ENCODE peak calls at places on chromosomes 2 and 18, in six cellular contexts. V, C, W, Z, G and B are unnamed samples.

GRCh38 chr2:189149981-189150380 is 29.6 kb downstream of the COL5A2 start:
- DNase-seq in Z (no peak), G (no peak), W (peak), V (peak), C (peak), B (peak)

GRCh38 chr2:85418132-85419008 is at the start of gene SH2D6:
- DNase-seq in Z (peak), G (peak), C (peak), V (peak), W (peak), B (peak)

GRCh38 chr2:60961457-60961856 is 56.1 kb upstream of the PEX13 start:
- DNase-seq in W (peak), C (peak), Z (no peak), G (no peak), V (peak), B (peak)

GRCh38 chr2:102736174-102736606 is 25.6 kb upstream of the TMEM182 start:
- DNase-seq in C (peak), Z (peak), V (no peak), G (peak), W (peak), B (peak)

GRCh38 chr2:96523659-96524481 is 12.7 kb upstream of the ARID5A start:
- DNase-seq in Z (no peak), G (no peak), V (no peak), C (peak), W (no peak), B (no peak)

GRCh38 chr18:26621161-26622026 is 73.0 kb upstream of the KCTD1 start:
- DNase-seq in Z (peak), V (no peak), G (peak), C (peak), W (peak), B (peak)

GRCh38 chr2:28344756-28345291 is 47.8 kb upstream of the FOSL2 start:
- DNase-seq in C (no peak), G (no peak), V (no peak), W (no peak), Z (no peak), B (no peak)

GRCh38 chr2:227450921-227451654 is 20.9 kb upstream of the AGFG1 start:
- DNase-seq in Z (peak), V (no peak), C (peak), W (no peak), G (no peak), B (no peak)

GRCh38 chr2:65939687-65940086 is 495.2 kb upstream of the MEIS1 start:
- DNase-seq in G (no peak), V (no peak), W (no peak), C (no peak), Z (no peak), B (no peak)

GRCh38 chr2:32553829-32554432 is 73.9 kb upstream of the TTC27 start:
- DNase-seq in W (peak), V (peak), C (peak), G (peak), Z (peak), B (no peak)

GRCh38 chr18:24076950-24077349 is 61.9 kb upstream of the CABYR start:
- DNase-seq in W (no peak), Z (no peak), V (no peak), G (no peak), C (no peak), B (no peak)

GRCh38 chr2:238955648-238956531 is 108.0 kb downstream of the TWIST2 start:
- DNase-seq in W (peak), G (no peak), Z (no peak), V (peak), C (peak), B (no peak)

GRCh38 chr2:136305517-136306192 is 187.7 kb upstream of the CXCR4 start:
- DNase-seq in G (no peak), Z (no peak), V (peak), C (no peak), W (peak), B (no peak)

GRCh38 chr2:178761759-178762371 is 45.4 kb downstream of the TTN start:
- DNase-seq in Z (peak), W (peak), V (peak), C (peak), G (peak), B (peak)

GRCh38 chr2:23967846-23968245 is 27.6 kb downstream of the UBXN2A start:
- DNase-seq in G (no peak), V (no peak), W (no peak), C (no peak), Z (no peak), B (no peak)

GRCh38 chr2:153986488-153987229 is 114.9 kb downstream of the GALNT13 start:
- DNase-seq in Z (no peak), V (peak), G (no peak), C (peak), W (peak), B (peak)

GRCh38 chr2:61582191-61582590 is 44.0 kb upstream of the XPO1 start:
- DNase-seq in Z (no peak), C (no peak), V (no peak), G (no peak), W (peak), B (no peak)

GRCh38 chr2:95043300-95043786 is 17.8 kb downstream of the MAL start:
- DNase-seq in C (peak), G (no peak), W (peak), Z (no peak), V (peak), B (peak)

GRCh38 chr2:230492107-230492506 is 76.1 kb downstream of the SP100 start:
- DNase-seq in Z (no peak), G (no peak), W (no peak), C (no peak), V (no peak), B (peak)

GRCh38 chr2:167342769-167343168 is 454.5 kb downstream of the XIRP2 start:
- DNase-seq in V (no peak), W (no peak), C (no peak), G (no peak), Z (no peak), B (no peak)

GRCh38 chr18:68699043-68699442 is 15.9 kb downstream of the TMX3 start:
- DNase-seq in G (no peak), C (peak), W (peak), V (no peak), Z (no peak), B (no peak)

GRCh38 chr2:34305587-34305986 is 706.5 kb upstream of the FAM98A start:
- DNase-seq in W (no peak), G (no peak), C (no peak), V (no peak), Z (no peak), B (no peak)

GRCh38 chr2:68877079-68877772 is 6.0 kb upstream of the BMP10 start:
- DNase-seq in C (no peak), Z (no peak), G (no peak), V (no peak), W (no peak), B (no peak)

GRCh38 chr2:100321181-100321880 is 970 bp downstream of the LONRF2 start:
- DNase-seq in V (peak), Z (peak), G (no peak), W (peak), C (peak), B (no peak)

GRCh38 chr18:56945171-56945863 is 201.6 kb upstream of the BOD1L2 start:
- DNase-seq in G (no peak), Z (no peak), V (no peak), C (peak), W (no peak), B (no peak)

GRCh38 chr2:129464036-129464435 is 515.4 kb upstream of the RAB6C start:
- DNase-seq in G (no peak), V (no peak), W (no peak), Z (no peak), C (no peak), B (no peak)

GRCh38 chr2:66445076-66445724 is 10.3 kb downstream of the MEIS1 start:
- DNase-seq in C (peak), G (no peak), V (peak), Z (no peak), W (no peak), B (no peak)

GRCh38 chr2:127105656-127106456 is 1.1 kb downstream of the BIN1 start:
- DNase-seq in Z (no peak), V (peak), W (no peak), C (peak), G (no peak), B (peak)

GRCh38 chr2:138877421-138877820 is 97.2 kb upstream of the NXPH2 start:
- DNase-seq in V (no peak), Z (no peak), W (peak), G (no peak), C (no peak), B (no peak)

GRCh38 chr2:218193716-218194115 is 23.3 kb upstream of the ARPC2 start:
- DNase-seq in Z (no peak), V (no peak), C (no peak), W (no peak), G (no peak), B (no peak)
- H2AFZ ChIP-seq in Z (no peak), V (no peak), C (no peak), W (no peak), G (no peak), B (no peak)

DNA sequence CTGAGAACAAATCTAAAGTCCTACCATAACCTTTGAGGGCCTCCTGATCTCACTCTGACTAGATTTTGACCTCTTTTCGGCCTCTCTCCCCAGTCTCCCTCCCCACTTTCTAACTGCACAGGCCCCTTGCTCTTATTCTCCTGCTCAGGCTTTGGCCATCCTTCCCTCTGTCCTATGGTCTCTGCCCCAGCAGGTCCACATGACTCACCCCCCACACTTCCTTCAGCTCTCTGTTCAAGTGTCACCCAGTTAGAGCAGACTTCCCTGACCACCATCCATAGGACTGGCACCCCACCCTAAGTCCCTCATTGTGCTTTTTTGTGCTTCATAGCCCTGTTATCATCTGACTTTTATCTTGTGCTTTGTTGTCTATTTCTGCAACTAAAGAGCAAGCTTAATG is 41.2 kb upstream of the NT5C1B start:
- DNase-seq in W (peak), G (no peak), Z (no peak), C (peak), V (peak), B (no peak)
- H2AFZ ChIP-seq in W (peak), G (no peak), Z (no peak), C (no peak), V (no peak), B (no peak)

DNA sequence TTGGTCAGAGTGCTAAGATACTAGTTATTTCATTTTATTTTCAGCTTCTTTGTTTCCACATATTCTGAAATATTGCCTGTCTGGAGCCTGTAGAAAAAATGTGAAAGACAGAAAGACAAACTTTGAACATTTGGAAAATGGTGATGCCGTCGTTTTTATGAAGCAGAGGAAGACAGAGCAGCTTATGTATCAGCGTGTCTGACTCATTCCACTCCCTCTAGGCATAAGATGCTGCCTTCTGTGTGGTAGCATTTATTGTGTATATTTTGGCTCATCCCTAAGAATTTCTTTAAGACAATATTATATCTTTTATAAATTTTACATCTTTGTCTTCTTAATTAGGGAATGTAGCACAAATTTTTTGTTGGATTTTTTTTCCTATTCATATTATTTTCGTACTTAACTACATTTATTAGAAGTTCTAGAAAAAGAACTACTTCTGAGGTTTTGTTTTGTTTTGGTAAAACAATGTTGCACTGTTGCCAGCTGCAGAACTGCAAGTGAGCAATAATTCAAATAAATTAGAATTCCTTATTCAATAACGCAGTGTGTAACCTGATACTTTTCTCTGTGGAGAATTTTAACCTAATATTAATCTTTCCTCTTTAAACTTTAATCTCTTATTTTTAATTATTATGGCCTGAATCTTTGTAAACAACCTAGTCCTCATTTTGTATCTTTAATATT is 300.4 kb downstream of the ZNF407 start:
- DNase-seq in C (peak), Z (no peak), V (peak), W (peak), G (no peak), B (no peak)
- H2AFZ ChIP-seq in C (peak), Z (no peak), V (no peak), W (no peak), G (no peak), B (no peak)

GRCh38 chr2:70143314-70144150 is 47.3 kb downstream of the C2orf42 start:
- DNase-seq in V (peak), W (peak), G (peak), C (peak), Z (peak), B (peak)
- H2AFZ ChIP-seq in V (peak), W (peak), G (no peak), C (peak), Z (peak), B (peak)

DNA sequence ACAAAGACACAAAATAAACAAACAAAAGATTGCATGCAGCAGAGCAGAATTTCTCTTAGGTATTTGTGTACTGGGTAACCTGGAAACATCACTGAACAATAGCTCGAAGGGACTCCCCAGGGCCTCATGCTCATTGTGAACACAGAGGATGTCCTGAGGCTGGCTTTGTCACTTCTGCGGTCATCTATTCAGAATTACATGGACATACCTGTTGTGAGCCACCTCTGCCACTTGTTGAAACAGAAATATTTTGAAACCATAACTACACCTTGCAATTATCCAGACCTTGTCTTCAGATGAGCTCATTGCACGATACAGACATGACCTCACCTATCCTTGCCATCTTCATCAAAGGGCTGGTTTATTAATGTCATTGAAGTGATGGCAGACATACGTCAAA is 23.4 kb upstream of the CREG2 start:
- DNase-seq in W (peak), G (no peak), V (no peak), C (no peak), Z (no peak), B (peak)
- H2AFZ ChIP-seq in W (no peak), G (no peak), V (no peak), C (no peak), Z (no peak), B (no peak)

GRCh38 chr18:9323750-9324445 is 10.7 kb upstream of the TWSG1 start:
- DNase-seq in Z (no peak), V (peak), C (peak), W (peak), G (no peak), B (no peak)
- H2AFZ ChIP-seq in Z (no peak), V (no peak), C (no peak), W (no peak), G (no peak), B (no peak)